ENCODE peak calls at places on chromosome 16, in five cellular contexts. O, Q, X, A and B are unnamed samples.

GRCh38 chr16:69110406-69110805 is 5.0 kb downstream of the HAS3 start:
- DNase-seq in O (no peak), Q (no peak), X (no peak), A (no peak), B (no peak)

GRCh38 chr16:14286381-14287230 is 215.5 kb downstream of the MRTFB start:
- DNase-seq in O (no peak), Q (peak; percentile 74), X (no peak), A (no peak), B (no peak)

GRCh38 chr16:55822280-55822810 is 10.6 kb downstream of the CES1 start:
- DNase-seq in O (no peak), Q (no peak), X (no peak), A (no peak), B (no peak)

GRCh38 chr16:67995423-67995822 is 3.9 kb downstream of the DPEP2 start:
- DNase-seq in O (no peak), Q (no peak), X (no peak), A (no peak), B (no peak)

GRCh38 chr16:472199-472504 is 46.7 kb downstream of the RAB11FIP3 start:
- DNase-seq in O (no peak), Q (no peak), X (no peak), A (no peak), B (no peak)

GRCh38 chr16:56649820-56650219 is 1.9 kb upstream of the MT1B start:
- DNase-seq in O (no peak), Q (no peak), X (no peak), A (no peak), B (no peak)

GRCh38 chr16:75244844-75245758 is 6.3 kb downstream of the BCAR1 start:
- DNase-seq in O (no peak), Q (no peak), X (no peak), A (peak; percentile 95), B (no peak)

GRCh38 chr16:82671743-82672142 is 45.0 kb downstream of the CDH13 start:
- DNase-seq in O (no peak), Q (peak; percentile 50), X (no peak), A (no peak), B (no peak)

GRCh38 chr16:47392114-47392513 is 68.7 kb downstream of the ITFG1 start:
- DNase-seq in O (peak; percentile 4), Q (no peak), X (peak; percentile 87), A (no peak), B (peak; percentile 12)

GRCh38 chr16:67384778-67385510 is 8.4 kb downstream of the TPPP3 start:
- DNase-seq in O (no peak), Q (no peak), X (no peak), A (no peak), B (no peak)

GRCh38 chr16:58409316-58409973 is 17.2 kb downstream of the GINS3 start:
- DNase-seq in O (no peak), Q (no peak), X (no peak), A (no peak), B (no peak)

GRCh38 chr16:71676236-71676635 is 48.3 kb downstream of the PHLPP2 start:
- DNase-seq in O (no peak), Q (no peak), X (no peak), A (no peak), B (no peak)

GRCh38 chr16:68408428-68408827 is 39.9 kb downstream of the SMPD3 start:
- DNase-seq in O (no peak), Q (no peak), X (no peak), A (no peak), B (no peak)

GRCh38 chr16:1167276-1168107 is 14.6 kb downstream of the CACNA1H start:
- DNase-seq in O (peak; percentile 99), Q (no peak), X (no peak), A (no peak), B (no peak)

GRCh38 chr16:88585269-88585668 is 15.1 kb downstream of the ZC3H18 start:
- DNase-seq in O (no peak), Q (no peak), X (no peak), A (no peak), B (no peak)

GRCh38 chr16:69712914-69713581 is 13.3 kb downstream of the NQO1 start:
- DNase-seq in O (no peak), Q (peak; percentile 28), X (no peak), A (no peak), B (no peak)